ENCODE peak calls at places on chromosomes 16 and 17, in six cellular contexts. O is GM12865, L is lung, R is coronary artery, C is choroid plexus epithelial cell, T is retinal pigment epithelial cell. G is an unnamed sample.

GRCh38 chr16:29744541-29745101 is 1.2 kb downstream of the C16orf54 start:
- DNase-seq in R (no peak), C (no peak), T (no peak), L (no peak), O (no peak), G (no peak)

GRCh38 chr17:1323336-1323735 is 43.9 kb downstream of the TRARG1 start:
- DNase-seq in T (no peak), C (peak), R (no peak), L (no peak), O (no peak), G (peak)

GRCh38 chr17:2337152-2337810 is at the start of gene SGSM2:
- DNase-seq in R (peak), T (peak), O (peak), C (peak), L (peak), G (peak)

GRCh38 chr16:22787456-22788189 is 26.3 kb upstream of the HS3ST2 start:
- DNase-seq in T (peak), R (no peak), O (peak), C (no peak), L (no peak), G (no peak)

GRCh38 chr16:30757316-30757715 is 4.5 kb downstream of the CFAP119 start:
- DNase-seq in C (no peak), R (peak), O (no peak), L (no peak), T (no peak), G (no peak)

GRCh38 chr16:79411357-79411756 is 189.2 kb downstream of the MAF start:
- DNase-seq in T (no peak), O (no peak), R (no peak), C (no peak), L (no peak), G (no peak)

GRCh38 chr16:74951206-74951605 is 33.7 kb downstream of the WDR59 start:
- DNase-seq in T (no peak), L (no peak), R (no peak), C (no peak), O (no peak), G (no peak)

GRCh38 chr16:12119562-12119961 is 143.0 kb downstream of the SNX29 start:
- DNase-seq in O (no peak), T (no peak), R (no peak), L (no peak), C (no peak), G (no peak)

GRCh38 chr16:23704772-23705516 is 8.1 kb downstream of the ERN2 start:
- DNase-seq in T (no peak), L (no peak), R (no peak), C (no peak), O (no peak), G (no peak)

GRCh38 chr16:23869052-23869451 is 33.3 kb downstream of the PRKCB start:
- DNase-seq in O (no peak), L (no peak), C (no peak), R (no peak), T (no peak), G (no peak)

GRCh38 chr17:37475713-37476420 is 13.8 kb upstream of the DUSP14 start:
- DNase-seq in O (no peak), L (no peak), C (no peak), T (no peak), R (no peak), G (no peak)

GRCh38 chr16:88626646-88627045 is 11.7 kb upstream of the IL17C start:
- DNase-seq in L (no peak), C (no peak), R (no peak), T (no peak), O (no peak), G (no peak)

GRCh38 chr16:88630433-88630832 is 7.9 kb upstream of the IL17C start:
- DNase-seq in C (no peak), O (no peak), T (no peak), R (no peak), L (no peak), G (no peak)

GRCh38 chr16:88627531-88628411 is 10.6 kb upstream of the IL17C start:
- DNase-seq in T (no peak), L (no peak), O (no peak), C (no peak), R (no peak), G (no peak)

GRCh38 chr16:88629835-88630234 is 8.5 kb upstream of the IL17C start:
- DNase-seq in R (no peak), O (no peak), C (no peak), T (no peak), L (no peak), G (no peak)

DNA sequence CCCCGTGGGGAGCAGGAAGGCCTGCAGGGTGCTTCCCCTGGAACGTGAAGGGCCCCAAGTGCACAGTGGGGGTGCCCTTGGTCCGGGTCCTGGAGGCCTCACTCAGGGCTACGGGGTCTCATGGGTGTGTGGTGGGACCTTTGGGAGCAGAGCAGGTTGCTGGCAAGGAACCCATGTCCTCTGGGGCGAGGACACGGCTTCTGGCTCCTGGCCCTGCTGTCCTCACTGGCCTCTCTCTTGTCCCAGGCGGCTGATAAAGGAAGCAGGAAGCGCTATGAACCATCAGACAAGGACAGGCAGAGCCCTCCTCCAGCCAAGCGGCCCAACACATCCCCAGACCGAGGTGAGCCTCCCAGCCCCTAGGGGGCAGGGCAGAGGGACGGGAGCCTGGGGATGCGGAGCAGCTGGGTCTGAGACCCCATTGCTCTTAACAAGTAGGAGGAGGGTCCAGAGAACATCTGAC is 9.8 kb upstream of the IL17C start:
- DNase-seq in L (no peak), R (no peak), O (no peak), C (peak), T (no peak), G (no peak)
- TF ChIP-seq CTCF in L (no peak), R (no peak), O (peak), C (peak), T (peak), G (peak)

DNA sequence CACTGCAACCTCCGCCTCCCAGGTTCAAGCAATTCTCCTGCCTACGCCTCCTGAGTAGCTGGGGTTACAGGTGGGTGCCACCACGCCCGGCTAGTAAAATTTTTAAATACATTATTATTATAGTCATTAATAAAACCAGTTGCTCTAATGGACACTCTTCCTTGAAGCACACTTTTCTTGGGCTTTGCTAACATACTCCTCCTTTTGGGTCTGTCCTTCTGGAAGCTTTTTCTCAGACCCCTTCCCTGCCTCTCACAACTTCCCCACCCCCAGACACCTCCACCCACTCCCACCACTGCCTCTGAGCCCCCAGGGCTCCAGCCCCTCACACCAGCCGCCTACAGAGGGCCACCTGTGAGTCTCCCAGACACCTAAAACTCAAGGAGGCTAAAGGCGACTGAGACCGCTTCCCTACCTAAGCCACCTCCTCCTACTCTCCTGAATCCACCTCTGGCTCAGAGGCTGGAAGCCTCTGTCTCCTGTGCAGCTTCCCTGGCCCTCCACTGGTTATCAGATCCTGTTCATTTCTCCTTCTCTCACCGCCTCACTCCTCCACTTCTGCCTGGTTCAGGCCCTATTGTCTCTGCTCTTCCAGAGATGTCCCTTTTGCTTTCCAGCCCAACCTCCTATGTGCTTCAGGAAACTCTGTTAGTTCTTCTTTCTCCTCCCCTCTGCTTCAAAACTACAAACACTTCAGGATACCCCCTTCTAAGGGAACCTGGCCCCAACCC is 2.1 kb upstream of the CUEDC1 start:
- DNase-seq in L (no peak), T (no peak), C (no peak), R (peak), O (no peak), G (no peak)
- H3K4me3 ChIP-seq in L (no peak), T (no peak), C (no peak), R (no peak), O (no peak), G (no peak)

GRCh38 chr17:58136669-58137279 is 11.4 kb upstream of the OR4D1 start:
- DNase-seq in R (no peak), L (no peak), C (peak), O (no peak), T (no peak), G (no peak)
- TF ChIP-seq CTCF in R (no peak), L (no peak), C (peak), O (no peak), T (peak), G (peak)

GRCh38 chr16:2473425-2473926 is 1.5 kb upstream of the TBC1D24 start:
- DNase-seq in T (no peak), C (no peak), R (no peak), L (no peak), O (no peak), G (no peak)
- H3K4me3 ChIP-seq in T (no peak), C (peak), R (peak), L (no peak), O (peak), G (no peak)

DNA sequence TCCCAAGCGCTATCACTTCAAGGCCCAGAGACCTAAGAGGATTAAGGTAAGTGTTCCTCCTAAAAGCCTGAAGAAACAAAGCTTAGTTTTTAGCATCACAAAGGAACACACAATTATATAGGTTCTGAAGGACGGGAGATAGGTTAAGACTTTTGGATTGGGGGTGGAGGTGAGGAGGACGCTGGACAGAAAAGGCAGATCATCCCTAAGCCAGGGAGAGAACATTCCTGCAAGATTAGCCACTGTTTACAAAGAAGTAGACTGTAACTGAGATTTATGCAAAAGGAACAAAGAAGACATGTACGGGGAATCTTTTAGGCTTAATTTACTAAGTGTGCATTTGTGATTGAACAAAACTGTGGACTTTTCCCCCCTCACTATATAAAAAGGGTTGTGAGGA is 184.1 kb upstream of the IRX5 start:
- DNase-seq in L (no peak), C (no peak), T (no peak), R (no peak), O (no peak), G (no peak)
- TF ChIP-seq CTCF in L (no peak), C (no peak), T (no peak), R (no peak), O (no peak), G (no peak)

DNA sequence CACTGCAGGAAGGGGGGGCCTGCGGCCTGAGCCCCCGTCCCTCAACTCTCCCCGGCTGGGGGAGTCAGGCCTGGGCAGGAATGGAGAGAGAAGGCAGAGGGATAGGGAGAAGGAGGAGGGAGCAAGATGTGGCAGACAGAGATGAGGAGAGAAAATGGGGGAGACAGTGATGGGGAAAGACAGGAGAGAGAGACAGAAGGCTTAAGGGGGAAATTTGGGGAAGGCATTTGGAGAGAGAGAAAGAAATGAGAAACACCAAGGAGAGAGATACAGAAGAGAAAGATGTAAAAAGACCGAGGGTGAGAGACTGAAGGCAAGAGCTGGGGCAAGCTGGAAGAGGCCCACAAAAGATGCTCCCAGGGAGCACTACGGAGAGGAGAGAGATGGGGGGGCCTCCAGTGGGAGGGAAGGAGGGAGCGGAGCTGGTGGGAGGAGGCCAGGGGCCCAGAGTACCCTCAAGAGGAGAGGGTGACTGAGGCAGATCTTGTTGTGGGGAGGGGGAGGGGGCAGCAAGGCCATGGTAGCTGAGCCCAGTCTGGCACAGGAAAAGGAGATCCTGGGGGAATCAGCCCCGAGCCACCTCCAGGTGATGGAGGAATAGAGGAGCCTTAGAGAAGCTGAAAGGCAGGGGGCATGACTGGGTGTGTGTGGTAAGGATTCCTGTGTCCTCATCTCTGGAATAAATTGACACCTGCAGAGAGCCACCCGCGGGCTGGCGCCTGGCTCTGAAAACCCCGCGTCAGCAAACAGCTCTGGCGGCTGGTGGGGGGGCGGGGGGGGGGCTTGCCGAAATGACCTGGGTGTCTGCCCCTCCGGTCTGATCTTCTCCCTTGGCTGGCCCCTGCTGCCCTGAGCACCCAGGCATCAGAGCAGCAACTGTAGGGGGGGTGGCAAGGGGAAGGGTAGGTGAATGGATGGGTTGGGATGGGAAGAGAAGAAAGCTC is 1.5 kb upstream of the NLGN2 start:
- DNase-seq in R (no peak), T (no peak), L (no peak), C (no peak), O (no peak), G (no peak)
- H3K4me3 ChIP-seq in R (peak), T (peak), L (no peak), C (peak), O (no peak), G (peak)

GRCh38 chr16:18050777-18051176 is 285.8 kb downstream of the NPIPA8 start:
- DNase-seq in C (no peak), O (no peak), L (no peak), R (no peak), T (no peak), G (no peak)

GRCh38 chr16:18050234-18050633 is 286.3 kb downstream of the NPIPA8 start:
- DNase-seq in O (no peak), C (no peak), T (no peak), L (no peak), R (no peak), G (no peak)

GRCh38 chr16:18059089-18059488 is 277.4 kb downstream of the NPIPA8 start:
- DNase-seq in O (no peak), C (no peak), T (no peak), L (no peak), R (no peak), G (no peak)

GRCh38 chr16:18059577-18059976 is 277.0 kb downstream of the NPIPA8 start:
- DNase-seq in O (no peak), R (no peak), L (no peak), T (no peak), C (no peak), G (no peak)

GRCh38 chr16:18055411-18055916 is 281.1 kb downstream of the NPIPA8 start:
- DNase-seq in L (no peak), T (no peak), R (no peak), C (no peak), O (no peak), G (no peak)
- TF ChIP-seq CTCF in L (no peak), T (no peak), R (no peak), C (no peak), O (no peak), G (no peak)

GRCh38 chr16:85754403-85754802 is 3.5 kb upstream of the C16orf74 start:
- DNase-seq in C (no peak), R (no peak), T (no peak), L (no peak), O (peak), G (no peak)
- H3K4me3 ChIP-seq in C (no peak), R (no peak), T (no peak), L (no peak), O (no peak), G (no peak)